ENCODE peak calls at places on chromosomes 1 and 21, in four cellular contexts. P, R, F and A are unnamed samples.

GRCh38 chr1:24560361-24560760 is 4.5 kb downstream of the NCMAP start:
- DNase-seq in P (no peak), R (no peak), F (no peak), A (no peak)

GRCh38 chr21:28910280-28910887 is 82.3 kb downstream of the LTN1 start:
- DNase-seq in P (no peak), R (no peak), F (no peak), A (no peak)

GRCh38 chr1:197775282-197776262 is at the start of gene DENND1B:
- DNase-seq in P (peak; percentile 92), R (peak; percentile 43), F (peak; percentile 80), A (peak; percentile 87)

GRCh38 chr1:218344814-218345672 is at the start of gene TGFB2:
- DNase-seq in P (no peak), R (no peak), F (peak; percentile 82), A (peak; percentile 68)

GRCh38 chr1:244087611-244088010 is 36.5 kb downstream of the ZBTB18 start:
- DNase-seq in P (no peak), R (no peak), F (no peak), A (no peak)

GRCh38 chr1:217620814-217621213 is 10.1 kb downstream of the GPATCH2 start:
- DNase-seq in P (no peak), R (no peak), F (no peak), A (no peak)

GRCh38 chr1:162298266-162298665 is 78.4 kb downstream of the SPATA46 start:
- DNase-seq in P (no peak), R (no peak), F (no peak), A (no peak)

GRCh38 chr1:210477328-210477924 is 148.7 kb downstream of the HHAT start:
- DNase-seq in P (no peak), R (peak; percentile 2), F (peak; percentile 2), A (no peak)

GRCh38 chr1:17777818-17778217 is 22.7 kb downstream of the ACTL8 start:
- DNase-seq in P (no peak), R (no peak), F (no peak), A (no peak)

GRCh38 chr1:206895837-206896242 is 1.4 kb upstream of the IL24 start:
- DNase-seq in P (no peak), R (no peak), F (peak; percentile 27), A (no peak)

GRCh38 chr1:162276493-162276892 is 100.2 kb downstream of the SPATA46 start:
- DNase-seq in P (peak; percentile 10), R (peak; percentile 26), F (no peak), A (peak; percentile 52)

GRCh38 chr1:19028110-19028509 is 71.6 kb upstream of the IFFO2 start:
- DNase-seq in P (no peak), R (no peak), F (no peak), A (no peak)

GRCh38 chr1:150543500-150544143 is 5.6 kb upstream of the ADAMTSL4 start:
- DNase-seq in P (no peak), R (no peak), F (no peak), A (peak; percentile 10)

GRCh38 chr1:221987860-221988520 is 246.1 kb upstream of the DUSP10 start:
- DNase-seq in P (no peak), R (no peak), F (no peak), A (no peak)

GRCh38 chr1:157045251-157046218 is at the start of gene ARHGEF11:
- DNase-seq in P (no peak), R (peak; percentile 64), F (peak; percentile 94), A (peak; percentile 97)

GRCh38 chr1:75449998-75450397 is 160.9 kb downstream of the SLC44A5 start:
- DNase-seq in P (no peak), R (no peak), F (no peak), A (no peak)

GRCh38 chr1:158199840-158200239 is 19.1 kb downstream of the CD1D start:
- DNase-seq in P (no peak), R (no peak), F (no peak), A (no peak)

GRCh38 chr1:232830661-232831060 is 25.4 kb downstream of the MAP10 start:
- DNase-seq in P (no peak), R (no peak), F (no peak), A (peak; percentile 10)

GRCh38 chr1:43936470-43937151 is 3.0 kb downstream of the ARTN start:
- DNase-seq in P (no peak), R (no peak), F (no peak), A (peak; percentile 72)

GRCh38 chr1:42886800-42887199 is 40.4 kb downstream of the ZNF691 start:
- DNase-seq in P (no peak), R (no peak), F (no peak), A (no peak)

GRCh38 chr1:8597455-8597854 is 220.0 kb downstream of the RERE start:
- DNase-seq in P (no peak), R (no peak), F (no peak), A (no peak)

GRCh38 chr1:15755643-15756040 is 3.0 kb upstream of the FBLIM1 start:
- DNase-seq in P (no peak), R (no peak), F (no peak), A (no peak)

GRCh38 chr1:99776133-99776532 is 9.7 kb upstream of the FRRS1 start:
- DNase-seq in P (no peak), R (no peak), F (no peak), A (no peak)

GRCh38 chr1:115300087-115300856 is 37.8 kb downstream of the NGF start:
- DNase-seq in P (peak; percentile 30), R (no peak), F (peak; percentile 16), A (peak; percentile 35)

GRCh38 chr1:60848583-60849188 is 233.7 kb upstream of the NFIA start:
- DNase-seq in P (peak; percentile 22), R (peak; percentile 54), F (peak; percentile 8), A (peak; percentile 43)

GRCh38 chr1:108316545-108316944 is 72.7 kb upstream of the NBPF4 start:
- DNase-seq in P (no peak), R (peak; percentile 15), F (no peak), A (no peak)

DNA sequence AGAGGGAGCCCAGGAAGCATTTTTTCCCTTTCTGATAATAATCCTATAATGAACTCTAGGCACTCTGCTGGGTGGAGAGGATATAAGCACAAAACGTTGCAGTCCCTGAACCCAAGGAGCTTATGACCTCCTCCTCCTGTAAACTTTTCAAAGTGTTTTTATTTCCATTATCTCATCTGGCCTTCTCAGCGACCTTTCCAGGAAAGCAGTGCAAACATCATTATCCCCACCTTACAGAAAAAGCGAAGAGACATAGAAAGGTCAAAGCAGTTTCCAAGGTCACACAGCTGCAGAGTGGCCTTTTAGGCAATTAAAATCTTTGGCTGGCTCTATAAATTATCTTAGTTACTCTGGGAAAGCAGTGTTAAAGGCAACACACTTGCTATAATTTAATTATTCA is 63.8 kb downstream of the OLFML3 start:
- DNase-seq in P (no peak), R (no peak), F (no peak), A (no peak)
- H3K9me2 ChIP-seq in P (no peaks in the 10 kb centered on the region), R (no peaks in the 10 kb centered on the region), F (no peaks in the 10 kb centered on the region), A (no peaks in the 10 kb centered on the region)

GRCh38 chr1:111570781-111571181 is 48.8 kb upstream of the RAP1A start:
- DNase-seq in P (peak; percentile 61), R (peak; percentile 19), F (no peak), A (no peak)
- TF ChIP-seq CTCF in P (peak; percentile 78), R (peak; percentile 58), F (peak; percentile 53), A (no peak)

GRCh38 chr1:147850737-147851136 is 51.9 kb upstream of the GJA8 start:
- DNase-seq in P (no peak), R (no peak), F (no peak), A (no peak)
- H3K9me2 ChIP-seq in P (no peaks in the 10 kb centered on the region), R (no peaks in the 10 kb centered on the region), F (no peaks in the 10 kb centered on the region), A (no peaks in the 10 kb centered on the region)

GRCh38 chr21:45767071-45768006 is 123.8 kb downstream of the PCBP3 start:
- DNase-seq in P (no peak), R (no peak), F (no peak), A (no peak)

GRCh38 chr21:45769239-45769758 is 125.8 kb downstream of the PCBP3 start:
- DNase-seq in P (no peak), R (no peak), F (no peak), A (no peak)

GRCh38 chr21:45769896-45770295 is 126.4 kb downstream of the PCBP3 start:
- DNase-seq in P (no peak), R (no peak), F (no peak), A (no peak)

GRCh38 chr21:45768011-45768740 is 124.7 kb downstream of the PCBP3 start:
- DNase-seq in P (no peak), R (no peak), F (no peak), A (no peak)

DNA sequence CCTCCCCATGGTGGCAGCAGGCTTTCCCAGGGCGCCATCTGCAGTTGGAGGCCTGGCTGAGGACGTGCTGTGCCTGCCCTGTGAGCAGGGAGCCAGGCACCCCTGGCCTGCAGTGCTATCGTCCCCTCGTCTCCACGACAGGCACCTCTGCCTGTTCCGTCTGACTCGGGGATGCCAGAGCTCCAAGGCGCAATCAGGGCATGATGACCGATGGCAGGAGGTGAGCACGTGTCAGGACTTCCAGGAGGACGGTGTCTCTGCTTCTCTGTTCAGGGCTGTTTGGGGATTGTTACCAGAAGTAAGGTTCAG is 125.2 kb downstream of the PCBP3 start:
- DNase-seq in P (no peak), R (no peak), F (no peak), A (no peak)
- TF ChIP-seq CTCF in P (peak; percentile 40), R (no peak), F (no peak), A (no peak)

DNA sequence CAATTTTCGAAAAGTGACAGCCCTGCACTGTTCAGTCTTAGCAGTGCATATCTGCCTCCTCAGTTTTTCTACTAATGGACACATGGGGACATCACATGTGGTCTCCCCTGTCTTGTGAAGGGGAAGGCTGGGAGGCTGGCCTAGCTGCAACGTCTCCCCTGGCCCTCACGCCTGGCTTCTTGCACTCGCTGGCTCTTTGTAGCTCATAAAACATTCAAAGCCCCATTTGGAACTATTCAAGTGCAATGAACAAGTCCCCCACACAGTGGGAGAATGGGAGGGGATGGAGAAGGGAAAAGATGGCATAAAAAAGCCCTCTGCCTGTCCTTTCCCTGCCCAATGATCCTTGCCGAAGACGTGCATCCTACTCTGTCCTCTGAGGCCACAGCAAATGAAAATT is 73.6 kb downstream of the PGBD5 start:
- DNase-seq in P (no peak), R (no peak), F (no peak), A (no peak)
- H3K9me2 ChIP-seq in P (no peaks in the 10 kb centered on the region), R (no peaks in the 10 kb centered on the region), F (no peaks in the 10 kb centered on the region), A (no peaks in the 10 kb centered on the region)

DNA sequence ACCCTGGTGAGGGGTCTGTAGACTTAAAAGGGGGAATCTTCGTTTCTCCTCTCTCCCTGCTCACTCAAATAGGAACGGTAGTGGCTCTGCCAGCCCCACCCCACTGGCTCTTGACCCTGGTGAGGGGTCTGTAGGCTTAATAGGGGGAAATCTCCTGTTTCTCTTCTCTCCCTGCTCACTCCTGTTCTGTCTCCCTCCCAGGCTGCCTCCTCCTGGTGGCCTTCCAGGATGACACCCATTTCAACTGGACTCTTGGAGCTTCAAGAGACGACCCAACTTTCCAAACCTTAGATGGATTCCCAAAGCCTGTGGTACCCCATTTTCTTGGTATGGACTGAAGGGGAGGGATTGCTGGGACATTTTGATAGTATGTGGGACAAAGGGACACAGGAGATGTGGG is 1.4 kb upstream of the EPHB2 start:
- DNase-seq in P (no peak), R (no peak), F (no peak), A (no peak)
- TF ChIP-seq CTCF in P (peak; percentile 14), R (peak; percentile 61), F (peak; percentile 35), A (peak; percentile 12)

DNA sequence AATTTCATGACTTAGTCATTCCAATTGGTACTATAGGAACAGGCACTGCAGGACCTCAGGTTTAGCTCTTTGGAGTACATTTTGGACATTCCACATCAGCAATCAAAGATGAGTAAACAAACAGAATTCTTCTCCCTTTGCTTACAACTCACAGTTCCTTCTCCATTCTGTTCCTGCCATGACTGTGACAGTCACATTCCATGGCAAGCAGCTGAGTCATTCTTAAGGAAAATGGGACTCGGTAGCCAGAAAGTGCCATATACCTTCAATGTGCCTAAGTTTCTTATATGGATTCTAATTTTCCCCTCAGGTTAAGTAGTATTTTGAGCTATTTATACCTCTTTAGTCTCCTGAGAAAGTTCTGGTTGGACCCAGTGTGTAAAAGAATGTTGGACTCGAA is 25.6 kb downstream of the CRCT1 start:
- DNase-seq in P (no peak), R (no peak), F (no peak), A (no peak)
- H3K9me2 ChIP-seq in P (no peaks in the 10 kb centered on the region), R (no peaks in the 10 kb centered on the region), F (no peaks in the 10 kb centered on the region), A (no peaks in the 10 kb centered on the region)

GRCh38 chr1:67685067-67685557 is at the start of gene GADD45A:
- DNase-seq in P (peak; percentile 99), R (peak; percentile 98), F (peak; percentile 99), A (peak; percentile 98)
- TF ChIP-seq CTCF in P (no peak), R (no peak), F (no peak), A (no peak)